ENCODE peak calls at places on chromosomes 1 and 21, in seven cellular contexts. One of them, this sample, is unnamed.
A peak's percentile ranks its signal among the peaks of the same experiment; 100 is the strongest.

GRCh38 chr1:168092566-168093355 is 44.0 kb downstream of the GPR161 start:
- DNase-seq in right lobe of liver: no peak
- DNase-seq in activated CD4-positive, alpha-beta T cell treated with anti-CD3 and anti-CD28 coated beads, Interleukin-2, amount 10 ng/mL, durations not matched to agents 7 days and 5 days: no peak
- DNase-seq in NCI-H2171: no peak
- DNase-seq in C1 segment of cervical spinal cord: no peak
- DNase-seq in mucosa of gallbladder: no peak
- DNase-seq in naive thymus-derived CD4-positive, alpha-beta T cell: no peak
- DNase-seq in this sample: peak; percentile 29

GRCh38 chr1:51311826-51312225 is 18.5 kb downstream of the TTC39A start:
- DNase-seq in right lobe of liver: no peak
- DNase-seq in activated CD4-positive, alpha-beta T cell treated with anti-CD3 and anti-CD28 coated beads, Interleukin-2, amount 10 ng/mL, durations not matched to agents 7 days and 5 days: no peak
- DNase-seq in NCI-H2171: no peak
- DNase-seq in C1 segment of cervical spinal cord: no peak
- DNase-seq in mucosa of gallbladder: no peak
- DNase-seq in naive thymus-derived CD4-positive, alpha-beta T cell: no peak
- DNase-seq in this sample: no peak

GRCh38 chr1:24172598-24172997 is 14.5 kb downstream of the IFNLR1 start:
- DNase-seq in right lobe of liver: no peak
- DNase-seq in activated CD4-positive, alpha-beta T cell treated with anti-CD3 and anti-CD28 coated beads, Interleukin-2, amount 10 ng/mL, durations not matched to agents 7 days and 5 days: no peak
- DNase-seq in NCI-H2171: no peak
- DNase-seq in C1 segment of cervical spinal cord: no peak
- DNase-seq in mucosa of gallbladder: no peak
- DNase-seq in naive thymus-derived CD4-positive, alpha-beta T cell: no peak
- DNase-seq in this sample: no peak

GRCh38 chr21:37871121-37871862 is 45.0 kb downstream of the KCNJ6 start:
- DNase-seq in right lobe of liver: no peak
- DNase-seq in activated CD4-positive, alpha-beta T cell treated with anti-CD3 and anti-CD28 coated beads, Interleukin-2, amount 10 ng/mL, durations not matched to agents 7 days and 5 days: no peak
- DNase-seq in NCI-H2171: no peak
- DNase-seq in C1 segment of cervical spinal cord: no peak
- DNase-seq in mucosa of gallbladder: no peak
- DNase-seq in naive thymus-derived CD4-positive, alpha-beta T cell: no peak
- DNase-seq in this sample: no peak

GRCh38 chr1:81801032-81801833 is 499 bp downstream of the ADGRL2 start:
- DNase-seq in right lobe of liver: peak; percentile 78
- DNase-seq in activated CD4-positive, alpha-beta T cell treated with anti-CD3 and anti-CD28 coated beads, Interleukin-2, amount 10 ng/mL, durations not matched to agents 7 days and 5 days: no peak
- DNase-seq in NCI-H2171: peak; percentile 81
- DNase-seq in C1 segment of cervical spinal cord: no peak
- DNase-seq in mucosa of gallbladder: peak; percentile 80
- DNase-seq in naive thymus-derived CD4-positive, alpha-beta T cell: no peak
- DNase-seq in this sample: peak; percentile 89

GRCh38 chr1:113138778-113139177 is 65.8 kb downstream of the LRIG2 start:
- DNase-seq in right lobe of liver: no peak
- DNase-seq in activated CD4-positive, alpha-beta T cell treated with anti-CD3 and anti-CD28 coated beads, Interleukin-2, amount 10 ng/mL, durations not matched to agents 7 days and 5 days: no peak
- DNase-seq in NCI-H2171: no peak
- DNase-seq in C1 segment of cervical spinal cord: no peak
- DNase-seq in mucosa of gallbladder: no peak
- DNase-seq in naive thymus-derived CD4-positive, alpha-beta T cell: no peak
- DNase-seq in this sample: no peak

GRCh38 chr21:14863745-14864210 is 201.0 kb downstream of the NRIP1 start:
- DNase-seq in right lobe of liver: no peak
- DNase-seq in activated CD4-positive, alpha-beta T cell treated with anti-CD3 and anti-CD28 coated beads, Interleukin-2, amount 10 ng/mL, durations not matched to agents 7 days and 5 days: no peak
- DNase-seq in NCI-H2171: no peak
- DNase-seq in C1 segment of cervical spinal cord: no peak
- DNase-seq in mucosa of gallbladder: no peak
- DNase-seq in naive thymus-derived CD4-positive, alpha-beta T cell: no peak
- DNase-seq in this sample: no peak

GRCh38 chr1:201215531-201216357 is 25.1 kb downstream of the IGFN1 start:
- DNase-seq in right lobe of liver: no peak
- DNase-seq in activated CD4-positive, alpha-beta T cell treated with anti-CD3 and anti-CD28 coated beads, Interleukin-2, amount 10 ng/mL, durations not matched to agents 7 days and 5 days: no peak
- DNase-seq in NCI-H2171: no peak
- DNase-seq in C1 segment of cervical spinal cord: no peak
- DNase-seq in mucosa of gallbladder: no peak
- DNase-seq in naive thymus-derived CD4-positive, alpha-beta T cell: no peak
- DNase-seq in this sample: no peak

GRCh38 chr1:20634594-20635084 is 1.4 kb downstream of the PINK1 start:
- DNase-seq in right lobe of liver: peak; percentile 57
- DNase-seq in activated CD4-positive, alpha-beta T cell treated with anti-CD3 and anti-CD28 coated beads, Interleukin-2, amount 10 ng/mL, durations not matched to agents 7 days and 5 days: no peak
- DNase-seq in NCI-H2171: no peak
- DNase-seq in C1 segment of cervical spinal cord: no peak
- DNase-seq in mucosa of gallbladder: peak; percentile 22
- DNase-seq in naive thymus-derived CD4-positive, alpha-beta T cell: peak; percentile 35
- DNase-seq in this sample: no peak

GRCh38 chr1:53155534-53155933 is 13.1 kb upstream of the SLC1A7 start:
- DNase-seq in right lobe of liver: no peak
- DNase-seq in activated CD4-positive, alpha-beta T cell treated with anti-CD3 and anti-CD28 coated beads, Interleukin-2, amount 10 ng/mL, durations not matched to agents 7 days and 5 days: no peak
- DNase-seq in NCI-H2171: no peak
- DNase-seq in C1 segment of cervical spinal cord: no peak
- DNase-seq in mucosa of gallbladder: no peak
- DNase-seq in naive thymus-derived CD4-positive, alpha-beta T cell: no peak
- DNase-seq in this sample: no peak

GRCh38 chr1:110523011-110523410 is 4.0 kb upstream of the KCNA10 start:
- DNase-seq in right lobe of liver: no peak
- DNase-seq in activated CD4-positive, alpha-beta T cell treated with anti-CD3 and anti-CD28 coated beads, Interleukin-2, amount 10 ng/mL, durations not matched to agents 7 days and 5 days: no peak
- DNase-seq in NCI-H2171: no peak
- DNase-seq in C1 segment of cervical spinal cord: no peak
- DNase-seq in mucosa of gallbladder: no peak
- DNase-seq in naive thymus-derived CD4-positive, alpha-beta T cell: no peak
- DNase-seq in this sample: no peak

GRCh38 chr1:161094481-161094880 is 3.7 kb upstream of the KLHDC9 start:
- DNase-seq in right lobe of liver: no peak
- DNase-seq in activated CD4-positive, alpha-beta T cell treated with anti-CD3 and anti-CD28 coated beads, Interleukin-2, amount 10 ng/mL, durations not matched to agents 7 days and 5 days: no peak
- DNase-seq in NCI-H2171: no peak
- DNase-seq in C1 segment of cervical spinal cord: no peak
- DNase-seq in mucosa of gallbladder: no peak
- DNase-seq in naive thymus-derived CD4-positive, alpha-beta T cell: no peak
- DNase-seq in this sample: no peak

GRCh38 chr1:36166938-36167910 is 11.3 kb downstream of the MAP7D1 start:
- DNase-seq in right lobe of liver: no peak
- DNase-seq in activated CD4-positive, alpha-beta T cell treated with anti-CD3 and anti-CD28 coated beads, Interleukin-2, amount 10 ng/mL, durations not matched to agents 7 days and 5 days: no peak
- DNase-seq in NCI-H2171: no peak
- DNase-seq in C1 segment of cervical spinal cord: no peak
- DNase-seq in mucosa of gallbladder: no peak
- DNase-seq in naive thymus-derived CD4-positive, alpha-beta T cell: no peak
- DNase-seq in this sample: no peak

GRCh38 chr1:19038096-19038495 is 81.6 kb upstream of the IFFO2 start:
- DNase-seq in right lobe of liver: no peak
- DNase-seq in activated CD4-positive, alpha-beta T cell treated with anti-CD3 and anti-CD28 coated beads, Interleukin-2, amount 10 ng/mL, durations not matched to agents 7 days and 5 days: no peak
- DNase-seq in NCI-H2171: no peak
- DNase-seq in C1 segment of cervical spinal cord: no peak
- DNase-seq in mucosa of gallbladder: no peak
- DNase-seq in naive thymus-derived CD4-positive, alpha-beta T cell: no peak
- DNase-seq in this sample: no peak

GRCh38 chr1:48996311-48996710 is 219.6 kb upstream of the BEND5 start:
- DNase-seq in right lobe of liver: no peak
- DNase-seq in activated CD4-positive, alpha-beta T cell treated with anti-CD3 and anti-CD28 coated beads, Interleukin-2, amount 10 ng/mL, durations not matched to agents 7 days and 5 days: no peak
- DNase-seq in NCI-H2171: no peak
- DNase-seq in C1 segment of cervical spinal cord: no peak
- DNase-seq in mucosa of gallbladder: no peak
- DNase-seq in naive thymus-derived CD4-positive, alpha-beta T cell: no peak
- DNase-seq in this sample: no peak

GRCh38 chr1:226302731-226303130 is 6.2 kb downstream of the LIN9 start:
- DNase-seq in right lobe of liver: no peak
- DNase-seq in activated CD4-positive, alpha-beta T cell treated with anti-CD3 and anti-CD28 coated beads, Interleukin-2, amount 10 ng/mL, durations not matched to agents 7 days and 5 days: no peak
- DNase-seq in NCI-H2171: no peak
- DNase-seq in C1 segment of cervical spinal cord: no peak
- DNase-seq in mucosa of gallbladder: no peak
- DNase-seq in naive thymus-derived CD4-positive, alpha-beta T cell: no peak
- DNase-seq in this sample: no peak

GRCh38 chr1:109929588-109930251 is 19.1 kb downstream of the CSF1 start:
- DNase-seq in right lobe of liver: no peak
- DNase-seq in activated CD4-positive, alpha-beta T cell treated with anti-CD3 and anti-CD28 coated beads, Interleukin-2, amount 10 ng/mL, durations not matched to agents 7 days and 5 days: peak; percentile 2
- DNase-seq in NCI-H2171: no peak
- DNase-seq in C1 segment of cervical spinal cord: no peak
- DNase-seq in mucosa of gallbladder: peak; percentile 9
- DNase-seq in naive thymus-derived CD4-positive, alpha-beta T cell: no peak
- DNase-seq in this sample: no peak

GRCh38 chr1:172823534-172823933 is 164.6 kb downstream of the FASLG start:
- DNase-seq in right lobe of liver: no peak
- DNase-seq in activated CD4-positive, alpha-beta T cell treated with anti-CD3 and anti-CD28 coated beads, Interleukin-2, amount 10 ng/mL, durations not matched to agents 7 days and 5 days: no peak
- DNase-seq in NCI-H2171: no peak
- DNase-seq in C1 segment of cervical spinal cord: no peak
- DNase-seq in mucosa of gallbladder: no peak
- DNase-seq in naive thymus-derived CD4-positive, alpha-beta T cell: no peak
- DNase-seq in this sample: no peak

GRCh38 chr1:165434264-165434663 is 10.7 kb downstream of the RXRG start:
- DNase-seq in right lobe of liver: no peak
- DNase-seq in activated CD4-positive, alpha-beta T cell treated with anti-CD3 and anti-CD28 coated beads, Interleukin-2, amount 10 ng/mL, durations not matched to agents 7 days and 5 days: no peak
- DNase-seq in NCI-H2171: no peak
- DNase-seq in C1 segment of cervical spinal cord: no peak
- DNase-seq in mucosa of gallbladder: no peak
- DNase-seq in naive thymus-derived CD4-positive, alpha-beta T cell: no peak
- DNase-seq in this sample: no peak

GRCh38 chr1:27004471-27005165 is 8.0 kb downstream of the TENT5B start:
- DNase-seq in right lobe of liver: no peak
- DNase-seq in activated CD4-positive, alpha-beta T cell treated with anti-CD3 and anti-CD28 coated beads, Interleukin-2, amount 10 ng/mL, durations not matched to agents 7 days and 5 days: no peak
- DNase-seq in NCI-H2171: no peak
- DNase-seq in C1 segment of cervical spinal cord: no peak
- DNase-seq in mucosa of gallbladder: no peak
- DNase-seq in naive thymus-derived CD4-positive, alpha-beta T cell: no peak
- DNase-seq in this sample: no peak

GRCh38 chr1:242524571-242525359 is at the start of gene PLD5:
- DNase-seq in right lobe of liver: no peak
- DNase-seq in activated CD4-positive, alpha-beta T cell treated with anti-CD3 and anti-CD28 coated beads, Interleukin-2, amount 10 ng/mL, durations not matched to agents 7 days and 5 days: no peak
- DNase-seq in NCI-H2171: peak; percentile 58
- DNase-seq in C1 segment of cervical spinal cord: no peak
- DNase-seq in mucosa of gallbladder: no peak
- DNase-seq in naive thymus-derived CD4-positive, alpha-beta T cell: no peak
- DNase-seq in this sample: no peak

GRCh38 chr1:45867697-45868346 is 64.4 kb downstream of the MAST2 start:
- DNase-seq in right lobe of liver: no peak
- DNase-seq in activated CD4-positive, alpha-beta T cell treated with anti-CD3 and anti-CD28 coated beads, Interleukin-2, amount 10 ng/mL, durations not matched to agents 7 days and 5 days: no peak
- DNase-seq in NCI-H2171: no peak
- DNase-seq in C1 segment of cervical spinal cord: no peak
- DNase-seq in mucosa of gallbladder: no peak
- DNase-seq in naive thymus-derived CD4-positive, alpha-beta T cell: no peak
- DNase-seq in this sample: no peak

GRCh38 chr1:117466761-117467160 is 99.5 kb downstream of the MAN1A2 start:
- DNase-seq in right lobe of liver: no peak
- DNase-seq in activated CD4-positive, alpha-beta T cell treated with anti-CD3 and anti-CD28 coated beads, Interleukin-2, amount 10 ng/mL, durations not matched to agents 7 days and 5 days: no peak
- DNase-seq in NCI-H2171: no peak
- DNase-seq in C1 segment of cervical spinal cord: no peak
- DNase-seq in mucosa of gallbladder: no peak
- DNase-seq in naive thymus-derived CD4-positive, alpha-beta T cell: no peak
- DNase-seq in this sample: no peak

GRCh38 chr21:30482130-30482529 is 2.0 kb upstream of the KRTAP19-1 start:
- DNase-seq in right lobe of liver: no peak
- DNase-seq in activated CD4-positive, alpha-beta T cell treated with anti-CD3 and anti-CD28 coated beads, Interleukin-2, amount 10 ng/mL, durations not matched to agents 7 days and 5 days: no peak
- DNase-seq in NCI-H2171: no peak
- DNase-seq in C1 segment of cervical spinal cord: no peak
- DNase-seq in mucosa of gallbladder: no peak
- DNase-seq in naive thymus-derived CD4-positive, alpha-beta T cell: no peak
- DNase-seq in this sample: no peak